ENCODE peak calls at places on chromosomes 3 and 15, in five cellular contexts. One of them, this sample, is unnamed.

GRCh38 chr3:129618186-129618820 is 11.8 kb upstream of the PLXND1 start:
- DNase-seq in HCT116: no peak
- DNase-seq in GM12878: no peak
- DNase-seq in WTC11: no peak
- DNase-seq in HepG2: no peak
- DNase-seq in this sample: no peak

GRCh38 chr3:15064299-15064834 is 748 bp downstream of the MRPS25 start:
- DNase-seq in HCT116: no peak
- DNase-seq in GM12878: no peak
- DNase-seq in WTC11: no peak
- DNase-seq in HepG2: no peak
- DNase-seq in this sample: no peak

GRCh38 chr3:153252963-153253362 is 90.9 kb downstream of the RAP2B start:
- DNase-seq in HCT116: no peak
- DNase-seq in GM12878: no peak
- DNase-seq in WTC11: no peak
- DNase-seq in HepG2: no peak
- DNase-seq in this sample: no peak

GRCh38 chr3:65245133-65246076 is 557.6 kb upstream of the ADAMTS9 start:
- DNase-seq in HCT116: no peak
- DNase-seq in GM12878: no peak
- DNase-seq in WTC11: no peak
- DNase-seq in HepG2: no peak
- DNase-seq in this sample: no peak

GRCh38 chr15:96553931-96554330 is 223.4 kb downstream of the NR2F2 start:
- DNase-seq in HCT116: no peak
- DNase-seq in GM12878: no peak
- DNase-seq in WTC11: no peak
- DNase-seq in HepG2: no peak
- DNase-seq in this sample: no peak

GRCh38 chr15:33358303-33358702 is 47.5 kb downstream of the RYR3 start:
- DNase-seq in HCT116: no peak
- DNase-seq in GM12878: no peak
- DNase-seq in WTC11: no peak
- DNase-seq in HepG2: no peak
- DNase-seq in this sample: no peak

GRCh38 chr3:107775958-107776357 is 253.2 kb downstream of the BBX start:
- DNase-seq in HCT116: no peak
- DNase-seq in GM12878: no peak
- DNase-seq in WTC11: no peak
- DNase-seq in HepG2: no peak
- DNase-seq in this sample: no peak

GRCh38 chr15:49843725-49844124 is 222.9 kb downstream of the DTWD1 start:
- DNase-seq in HCT116: no peak
- DNase-seq in GM12878: no peak
- DNase-seq in WTC11: no peak
- DNase-seq in HepG2: no peak
- DNase-seq in this sample: no peak

GRCh38 chr3:123336001-123336400 is 112.9 kb downstream of the ADCY5 start:
- DNase-seq in HCT116: no peak
- DNase-seq in GM12878: no peak
- DNase-seq in WTC11: no peak
- DNase-seq in HepG2: no peak
- DNase-seq in this sample: no peak

GRCh38 chr3:67030785-67031740 is 33.0 kb downstream of the KBTBD8 start:
- DNase-seq in HCT116: no peak
- DNase-seq in GM12878: peak; percentile 19
- DNase-seq in WTC11: no peak
- DNase-seq in HepG2: no peak
- DNase-seq in this sample: no peak

GRCh38 chr15:71733122-71733521 is 77.2 kb upstream of the NR2E3 start:
- DNase-seq in HCT116: no peak
- DNase-seq in GM12878: no peak
- DNase-seq in WTC11: no peak
- DNase-seq in HepG2: no peak
- DNase-seq in this sample: no peak

GRCh38 chr3:66138336-66139234 is 82.2 kb upstream of the SLC25A26 start:
- DNase-seq in HCT116: peak; percentile 68
- DNase-seq in GM12878: no peak
- DNase-seq in WTC11: peak; percentile 68
- DNase-seq in HepG2: peak; percentile 65
- DNase-seq in this sample: peak; percentile 72

GRCh38 chr3:57397175-57398026 is 104.9 kb upstream of the ASB14 start:
- DNase-seq in HCT116: peak; percentile 59
- DNase-seq in GM12878: peak; percentile 39
- DNase-seq in WTC11: peak; percentile 62
- DNase-seq in HepG2: peak; percentile 60
- DNase-seq in this sample: peak; percentile 64

GRCh38 chr15:71386005-71386404 is 270.7 kb downstream of the THSD4 start:
- DNase-seq in HCT116: no peak
- DNase-seq in GM12878: no peak
- DNase-seq in WTC11: no peak
- DNase-seq in HepG2: no peak
- DNase-seq in this sample: no peak

GRCh38 chr15:94509259-94509658 is 277.9 kb downstream of the MCTP2 start:
- DNase-seq in HCT116: no peak
- DNase-seq in GM12878: no peak
- DNase-seq in WTC11: no peak
- DNase-seq in HepG2: no peak
- DNase-seq in this sample: no peak

GRCh38 chr15:96332854-96333193 is 2.3 kb downstream of the NR2F2 start:
- DNase-seq in HCT116: no peak
- DNase-seq in GM12878: no peak
- DNase-seq in WTC11: no peak
- DNase-seq in HepG2: no peak
- DNase-seq in this sample: no peak

GRCh38 chr3:47404955-47405790 is 24.4 kb downstream of the PTPN23 start:
- DNase-seq in HCT116: no peak
- DNase-seq in GM12878: no peak
- DNase-seq in WTC11: no peak
- DNase-seq in HepG2: no peak
- DNase-seq in this sample: no peak

GRCh38 chr15:86799226-86799625 is 719.6 kb downstream of the AGBL1 start:
- DNase-seq in HCT116: no peak
- DNase-seq in GM12878: no peak
- DNase-seq in WTC11: no peak
- DNase-seq in HepG2: no peak
- DNase-seq in this sample: no peak

GRCh38 chr3:127734181-127734720 is 61.5 kb downstream of the ABTB1 start:
- DNase-seq in HCT116: no peak
- DNase-seq in GM12878: no peak
- DNase-seq in WTC11: no peak
- DNase-seq in HepG2: no peak
- DNase-seq in this sample: no peak

GRCh38 chr3:157868168-157868567 is 238.1 kb downstream of the SHOX2 start:
- DNase-seq in HCT116: no peak
- DNase-seq in GM12878: no peak
- DNase-seq in WTC11: no peak
- DNase-seq in HepG2: no peak
- DNase-seq in this sample: no peak

GRCh38 chr3:188158731-188159355 is 4.9 kb downstream of the LPP start:
- DNase-seq in HCT116: no peak
- DNase-seq in GM12878: no peak
- DNase-seq in WTC11: no peak
- DNase-seq in HepG2: no peak
- DNase-seq in this sample: no peak

GRCh38 chr15:68272797-68273271 is 4.7 kb upstream of the FEM1B start:
- DNase-seq in HCT116: no peak
- DNase-seq in GM12878: no peak
- DNase-seq in WTC11: no peak
- DNase-seq in HepG2: no peak
- DNase-seq in this sample: no peak

GRCh38 chr15:45179221-45179985 is 8.4 kb downstream of the SHF start:
- DNase-seq in HCT116: peak; percentile 60
- DNase-seq in GM12878: no peak
- DNase-seq in WTC11: peak; percentile 72
- DNase-seq in HepG2: peak; percentile 48
- DNase-seq in this sample: peak; percentile 55

GRCh38 chr3:161430307-161430706 is 59.0 kb upstream of the SPTSSB start:
- DNase-seq in HCT116: no peak
- DNase-seq in GM12878: no peak
- DNase-seq in WTC11: no peak
- DNase-seq in HepG2: peak; percentile 55
- DNase-seq in this sample: no peak

GRCh38 chr15:45549831-45550230 is 27.3 kb upstream of the SLC30A4 start:
- DNase-seq in HCT116: no peak
- DNase-seq in GM12878: no peak
- DNase-seq in WTC11: no peak
- DNase-seq in HepG2: no peak
- DNase-seq in this sample: no peak

GRCh38 chr15:66039117-66039860 is 170.0 kb downstream of the RAB11A start:
- DNase-seq in HCT116: no peak
- DNase-seq in GM12878: no peak
- DNase-seq in WTC11: peak; percentile 57
- DNase-seq in HepG2: no peak
- DNase-seq in this sample: no peak

GRCh38 chr15:76345880-76346665 is 9.5 kb downstream of the ISL2 start:
- DNase-seq in HCT116: no peak
- DNase-seq in GM12878: no peak
- DNase-seq in WTC11: peak; percentile 68
- DNase-seq in HepG2: peak; percentile 61
- DNase-seq in this sample: peak; percentile 39

GRCh38 chr15:88401972-88402656 is 65.1 kb downstream of the MRPL46 start:
- DNase-seq in HCT116: no peak
- DNase-seq in GM12878: no peak
- DNase-seq in WTC11: peak; percentile 24
- DNase-seq in HepG2: no peak
- DNase-seq in this sample: no peak

GRCh38 chr15:93614446-93615104 is 525.6 kb upstream of the RGMA start:
- DNase-seq in HCT116: no peak
- DNase-seq in GM12878: no peak
- DNase-seq in WTC11: no peak
- DNase-seq in HepG2: no peak
- DNase-seq in this sample: no peak

GRCh38 chr3:83926291-83926690 is 1032.5 kb upstream of the CADM2 start:
- DNase-seq in HCT116: no peak
- DNase-seq in GM12878: no peak
- DNase-seq in WTC11: no peak
- DNase-seq in HepG2: no peak
- DNase-seq in this sample: no peak

GRCh38 chr3:7740458-7740857 is 761.2 kb upstream of the LMCD1 start:
- DNase-seq in HCT116: no peak
- DNase-seq in GM12878: no peak
- DNase-seq in WTC11: no peak
- DNase-seq in HepG2: no peak
- DNase-seq in this sample: no peak

GRCh38 chr3:18645603-18646002 is 220.5 kb upstream of the SATB1 start:
- DNase-seq in HCT116: no peak
- DNase-seq in GM12878: no peak
- DNase-seq in WTC11: no peak
- DNase-seq in HepG2: no peak
- DNase-seq in this sample: no peak

GRCh38 chr15:69826818-69827174 is 270.9 kb downstream of the TLE3 start:
- DNase-seq in HCT116: no peak
- DNase-seq in GM12878: no peak
- DNase-seq in WTC11: no peak
- DNase-seq in HepG2: no peak
- DNase-seq in this sample: no peak

GRCh38 chr3:135997554-135998320 is 32.2 kb downstream of the PPP2R3A start:
- DNase-seq in HCT116: no peak
- DNase-seq in GM12878: no peak
- DNase-seq in WTC11: no peak
- DNase-seq in HepG2: no peak
- DNase-seq in this sample: no peak
- TF ChIP-seq SP1 in HCT116: no peak
- TF ChIP-seq SP1 in GM12878: no peak
- TF ChIP-seq SP1 in WTC11: no peak
- TF ChIP-seq SP1 in HepG2: no peak
- TF ChIP-seq SP1 in this sample: no peak

GRCh38 chr3:24829632-24830229 is 335.1 kb upstream of the THRB start:
- DNase-seq in HCT116: no peak
- DNase-seq in GM12878: no peak
- DNase-seq in WTC11: peak; percentile 33
- DNase-seq in HepG2: no peak
- DNase-seq in this sample: peak; percentile 43

GRCh38 chr3:24832878-24833277 is 338.2 kb upstream of the THRB start:
- DNase-seq in HCT116: no peak
- DNase-seq in GM12878: no peak
- DNase-seq in WTC11: no peak
- DNase-seq in HepG2: no peak
- DNase-seq in this sample: no peak

GRCh38 chr3:24830230-24831152 is 335.8 kb upstream of the THRB start:
- DNase-seq in HCT116: no peak
- DNase-seq in GM12878: no peak
- DNase-seq in WTC11: peak; percentile 21
- DNase-seq in HepG2: no peak
- DNase-seq in this sample: peak; percentile 10

GRCh38 chr3:24834442-24834841 is 339.8 kb upstream of the THRB start:
- DNase-seq in HCT116: no peak
- DNase-seq in GM12878: no peak
- DNase-seq in WTC11: no peak
- DNase-seq in HepG2: no peak
- DNase-seq in this sample: no peak

GRCh38 chr3:24829011-24829581 is 334.4 kb upstream of the THRB start:
- DNase-seq in HCT116: no peak
- DNase-seq in GM12878: no peak
- DNase-seq in WTC11: peak; percentile 53
- DNase-seq in HepG2: no peak
- DNase-seq in this sample: peak; percentile 82
- TF ChIP-seq SP1 in HCT116: no peak
- TF ChIP-seq SP1 in GM12878: no peak
- TF ChIP-seq SP1 in WTC11: no peak
- TF ChIP-seq SP1 in HepG2: no peak
- TF ChIP-seq SP1 in this sample: no peak

DNA sequence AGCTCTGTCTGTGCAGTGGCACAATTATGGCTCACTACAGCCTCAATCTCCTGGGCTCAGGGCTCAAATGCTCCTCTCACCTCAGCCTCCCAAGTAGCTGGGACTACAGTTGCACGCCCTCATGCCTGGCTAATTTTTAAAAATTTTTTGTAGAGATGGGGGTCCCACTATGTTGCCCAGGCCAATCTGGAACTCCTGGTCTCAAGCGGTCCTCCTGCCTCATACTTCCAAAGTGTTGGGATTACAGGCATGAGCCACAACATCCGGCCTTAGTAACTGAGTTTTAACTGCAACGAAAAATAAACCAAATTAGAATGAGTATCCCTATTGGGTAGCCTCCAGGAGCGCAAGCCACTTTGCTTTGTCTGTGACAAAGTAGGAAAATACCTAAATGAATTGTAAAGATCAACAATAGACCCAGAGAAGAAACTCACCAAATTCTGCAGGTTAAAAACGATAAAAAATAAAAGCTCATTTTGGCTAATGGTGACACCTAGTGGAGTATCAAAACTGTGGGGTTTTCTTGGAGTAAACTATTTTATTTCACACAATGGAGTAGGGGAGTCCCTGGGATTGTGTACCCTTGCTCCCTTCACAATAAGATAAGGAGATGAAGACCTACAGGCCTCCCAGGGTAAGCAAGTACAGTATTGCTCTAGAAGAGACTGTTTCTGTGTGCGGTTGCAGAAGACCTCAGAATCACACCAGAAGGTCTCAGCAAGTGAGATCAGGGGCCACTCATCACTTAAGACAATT is 21.0 kb upstream of the CA12 start:
- DNase-seq in HCT116: no peak
- DNase-seq in GM12878: no peak
- DNase-seq in WTC11: no peak
- DNase-seq in HepG2: peak; percentile 23
- DNase-seq in this sample: peak; percentile 12
- TF ChIP-seq SP1 in HCT116: no peak
- TF ChIP-seq SP1 in GM12878: no peak
- TF ChIP-seq SP1 in WTC11: no peak
- TF ChIP-seq SP1 in HepG2: no peak
- TF ChIP-seq SP1 in this sample: no peak

GRCh38 chr3:193744048-193744821 is 151.2 kb downstream of the OPA1 start:
- DNase-seq in HCT116: no peak
- DNase-seq in GM12878: peak; percentile 27
- DNase-seq in WTC11: no peak
- DNase-seq in HepG2: peak; percentile 99
- DNase-seq in this sample: no peak
- TF ChIP-seq SP1 in HCT116: no peak
- TF ChIP-seq SP1 in GM12878: no peak
- TF ChIP-seq SP1 in WTC11: no peak
- TF ChIP-seq SP1 in HepG2: no peak
- TF ChIP-seq SP1 in this sample: no peak